ENCODE peak calls at places on chromosomes 13 and 19, in five cellular contexts. M is Daoy, C is choroid plexus epithelial cell, K is NCI-H1092, N is astrocyte of the spinal cord. Q is an unnamed sample.

GRCh38 chr13:29453657-29454056 is 141.8 kb downstream of the SLC7A1 start:
- DNase-seq in M (no peak), C (no peak), K (no peak), N (no peak), Q (no peak)

GRCh38 chr19:56110515-56111448 is 10.3 kb downstream of the ZNF787 start:
- DNase-seq in M (no peak), C (peak; percentile 80), K (no peak), N (peak; percentile 40), Q (no peak)

GRCh38 chr13:28822161-28822560 is 2.0 kb downstream of the MTUS2 start:
- DNase-seq in M (no peak), C (no peak), K (no peak), N (no peak), Q (no peak)

GRCh38 chr13:83765796-83766195 is 116.5 kb downstream of the SLITRK1 start:
- DNase-seq in M (no peak), C (peak; percentile 18), K (no peak), N (no peak), Q (no peak)

GRCh38 chr19:2302319-2303208 is 5.4 kb downstream of the LINGO3 start:
- DNase-seq in M (no peak), C (peak; percentile 64), K (no peak), N (peak; percentile 47), Q (no peak)

GRCh38 chr19:1098177-1099051 is 3.2 kb upstream of the POLR2E start:
- DNase-seq in M (no peak), C (no peak), K (no peak), N (no peak), Q (no peak)

GRCh38 chr13:32278456-32278855 is 36.7 kb downstream of the ZAR1L start:
- DNase-seq in M (peak; percentile 13), C (peak; percentile 59), K (no peak), N (peak; percentile 60), Q (no peak)

GRCh38 chr19:15323496-15324235 is 8.7 kb downstream of the BRD4 start:
- DNase-seq in M (no peak), C (peak; percentile 68), K (no peak), N (peak; percentile 23), Q (no peak)

GRCh38 chr19:4178990-4179389 is 3.4 kb downstream of the SIRT6 start:
- DNase-seq in M (no peak), C (no peak), K (no peak), N (no peak), Q (no peak)

GRCh38 chr13:26480246-26480855 is 77.1 kb upstream of the WASF3 start:
- DNase-seq in M (no peak), C (peak; percentile 18), K (no peak), N (no peak), Q (no peak)

GRCh38 chr13:39892731-39893293 is 237.3 kb downstream of the COG6 start:
- DNase-seq in M (no peak), C (peak; percentile 66), K (no peak), N (peak; percentile 13), Q (no peak)

GRCh38 chr19:47417746-47418594 is 1.4 kb downstream of the MEIS3 start:
- DNase-seq in M (no peak), C (no peak), K (no peak), N (no peak), Q (no peak)

GRCh38 chr19:8324186-8325050 is 3.1 kb downstream of the RPS28 start:
- DNase-seq in M (peak; percentile 37), C (no peak), K (no peak), N (no peak), Q (no peak)

GRCh38 chr13:74930402-74931165 is 551.4 kb downstream of the TBC1D4 start:
- DNase-seq in M (no peak), C (peak; percentile 63), K (no peak), N (peak; percentile 72), Q (no peak)

GRCh38 chr13:106472621-106473020 is 62.8 kb downstream of the EFNB2 start:
- DNase-seq in M (peak; percentile 6), C (no peak), K (no peak), N (no peak), Q (no peak)

GRCh38 chr13:19597523-19597922 is 35.9 kb upstream of the MPHOSPH8 start:
- DNase-seq in M (peak; percentile 72), C (peak; percentile 55), K (no peak), N (peak; percentile 62), Q (no peak)